ENCODE peak calls at places on chromosome 14, in five cellular contexts. One of them, this sample, is unnamed.

GRCh38 chr14:55771242-55772025 is 191.4 kb downstream of the KTN1 start:
- DNase-seq in Panc1: no peak
- DNase-seq in stimulated activated CD4-positive, alpha-beta T cell treated with anti-CD3 and anti-CD28 coated beads, Interleukin-1b, Interleukin-23, amount 100 ng/mL, for 1 hour: no peak
- DNase-seq in Peyer's patch: no peak
- DNase-seq in CD4-positive, alpha-beta memory T cell: no peak
- DNase-seq in this sample: no peak

GRCh38 chr14:55353686-55354467 is 57.8 kb downstream of the ATG14 start:
- DNase-seq in Panc1: no peak
- DNase-seq in stimulated activated CD4-positive, alpha-beta T cell treated with anti-CD3 and anti-CD28 coated beads, Interleukin-1b, Interleukin-23, amount 100 ng/mL, for 1 hour: no peak
- DNase-seq in CD4-positive, alpha-beta memory T cell: peak
- DNase-seq in Peyer's patch: no peak
- DNase-seq in this sample: no peak

GRCh38 chr14:68255697-68256178 is 436.2 kb downstream of the RAD51B start:
- DNase-seq in CD4-positive, alpha-beta memory T cell: no peak
- DNase-seq in Panc1: no peak
- DNase-seq in stimulated activated CD4-positive, alpha-beta T cell treated with anti-CD3 and anti-CD28 coated beads, Interleukin-1b, Interleukin-23, amount 100 ng/mL, for 1 hour: no peak
- DNase-seq in Peyer's patch: no peak
- DNase-seq in this sample: no peak

GRCh38 chr14:26730929-26731618 is 133.2 kb upstream of the NOVA1 start:
- DNase-seq in stimulated activated CD4-positive, alpha-beta T cell treated with anti-CD3 and anti-CD28 coated beads, Interleukin-1b, Interleukin-23, amount 100 ng/mL, for 1 hour: no peak
- DNase-seq in Peyer's patch: no peak
- DNase-seq in Panc1: no peak
- DNase-seq in CD4-positive, alpha-beta memory T cell: no peak
- DNase-seq in this sample: no peak

GRCh38 chr14:101844219-101844618 is 82.7 kb downstream of the PPP2R5C start:
- DNase-seq in CD4-positive, alpha-beta memory T cell: no peak
- DNase-seq in Panc1: no peak
- DNase-seq in stimulated activated CD4-positive, alpha-beta T cell treated with anti-CD3 and anti-CD28 coated beads, Interleukin-1b, Interleukin-23, amount 100 ng/mL, for 1 hour: no peak
- DNase-seq in Peyer's patch: no peak
- DNase-seq in this sample: no peak

GRCh38 chr14:35932659-35933159 is 106.6 kb downstream of the BRMS1L start:
- DNase-seq in Panc1: no peak
- DNase-seq in CD4-positive, alpha-beta memory T cell: peak
- DNase-seq in stimulated activated CD4-positive, alpha-beta T cell treated with anti-CD3 and anti-CD28 coated beads, Interleukin-1b, Interleukin-23, amount 100 ng/mL, for 1 hour: no peak
- DNase-seq in Peyer's patch: no peak
- DNase-seq in this sample: no peak

GRCh38 chr14:57866199-57866755 is 385 bp upstream of the SLC35F4 start:
- DNase-seq in Panc1: no peak
- DNase-seq in Peyer's patch: no peak
- DNase-seq in CD4-positive, alpha-beta memory T cell: no peak
- DNase-seq in stimulated activated CD4-positive, alpha-beta T cell treated with anti-CD3 and anti-CD28 coated beads, Interleukin-1b, Interleukin-23, amount 100 ng/mL, for 1 hour: no peak
- DNase-seq in this sample: no peak

GRCh38 chr14:43123544-43123943 is 1383.5 kb downstream of the FSCB start:
- DNase-seq in Peyer's patch: no peak
- DNase-seq in Panc1: no peak
- DNase-seq in stimulated activated CD4-positive, alpha-beta T cell treated with anti-CD3 and anti-CD28 coated beads, Interleukin-1b, Interleukin-23, amount 100 ng/mL, for 1 hour: no peak
- DNase-seq in CD4-positive, alpha-beta memory T cell: no peak
- DNase-seq in this sample: no peak

GRCh38 chr14:99885649-99885958 is 92.4 kb downstream of the EML1 start:
- DNase-seq in stimulated activated CD4-positive, alpha-beta T cell treated with anti-CD3 and anti-CD28 coated beads, Interleukin-1b, Interleukin-23, amount 100 ng/mL, for 1 hour: no peak
- DNase-seq in CD4-positive, alpha-beta memory T cell: no peak
- DNase-seq in Peyer's patch: no peak
- DNase-seq in Panc1: no peak
- DNase-seq in this sample: no peak

GRCh38 chr14:44988694-44989093 is 26.7 kb downstream of the TOGARAM1 start:
- DNase-seq in Peyer's patch: no peak
- DNase-seq in stimulated activated CD4-positive, alpha-beta T cell treated with anti-CD3 and anti-CD28 coated beads, Interleukin-1b, Interleukin-23, amount 100 ng/mL, for 1 hour: no peak
- DNase-seq in CD4-positive, alpha-beta memory T cell: no peak
- DNase-seq in Panc1: no peak
- DNase-seq in this sample: no peak

GRCh38 chr14:21669284-21669683 is 4.3 kb downstream of the OR4E1 start:
- DNase-seq in stimulated activated CD4-positive, alpha-beta T cell treated with anti-CD3 and anti-CD28 coated beads, Interleukin-1b, Interleukin-23, amount 100 ng/mL, for 1 hour: no peak
- DNase-seq in CD4-positive, alpha-beta memory T cell: no peak
- DNase-seq in Peyer's patch: no peak
- DNase-seq in Panc1: no peak
- DNase-seq in this sample: no peak

GRCh38 chr14:66572836-66573235 is 64.9 kb downstream of the GPHN start:
- DNase-seq in stimulated activated CD4-positive, alpha-beta T cell treated with anti-CD3 and anti-CD28 coated beads, Interleukin-1b, Interleukin-23, amount 100 ng/mL, for 1 hour: no peak
- DNase-seq in Peyer's patch: no peak
- DNase-seq in Panc1: no peak
- DNase-seq in CD4-positive, alpha-beta memory T cell: no peak
- DNase-seq in this sample: no peak

GRCh38 chr14:95675486-95675885 is 10.7 kb upstream of the TCL1B start:
- DNase-seq in Peyer's patch: no peak
- DNase-seq in stimulated activated CD4-positive, alpha-beta T cell treated with anti-CD3 and anti-CD28 coated beads, Interleukin-1b, Interleukin-23, amount 100 ng/mL, for 1 hour: no peak
- DNase-seq in Panc1: no peak
- DNase-seq in CD4-positive, alpha-beta memory T cell: no peak
- DNase-seq in this sample: no peak

GRCh38 chr14:81366259-81366658 is 33.9 kb downstream of the STON2 start:
- DNase-seq in stimulated activated CD4-positive, alpha-beta T cell treated with anti-CD3 and anti-CD28 coated beads, Interleukin-1b, Interleukin-23, amount 100 ng/mL, for 1 hour: no peak
- DNase-seq in CD4-positive, alpha-beta memory T cell: no peak
- DNase-seq in Peyer's patch: no peak
- DNase-seq in Panc1: no peak
- DNase-seq in this sample: no peak

GRCh38 chr14:89121961-89122675 is 294.9 kb downstream of the FOXN3 start:
- DNase-seq in Panc1: no peak
- DNase-seq in CD4-positive, alpha-beta memory T cell: no peak
- DNase-seq in stimulated activated CD4-positive, alpha-beta T cell treated with anti-CD3 and anti-CD28 coated beads, Interleukin-1b, Interleukin-23, amount 100 ng/mL, for 1 hour: no peak
- DNase-seq in Peyer's patch: no peak
- DNase-seq in this sample: no peak

GRCh38 chr14:42322486-42323284 is 716.0 kb downstream of the LRFN5 start:
- DNase-seq in Peyer's patch: no peak
- DNase-seq in stimulated activated CD4-positive, alpha-beta T cell treated with anti-CD3 and anti-CD28 coated beads, Interleukin-1b, Interleukin-23, amount 100 ng/mL, for 1 hour: no peak
- DNase-seq in CD4-positive, alpha-beta memory T cell: no peak
- DNase-seq in Panc1: no peak
- DNase-seq in this sample: no peak

GRCh38 chr14:92224348-92224954 is 98.5 kb upstream of the SLC24A4 start:
- DNase-seq in Peyer's patch: no peak
- DNase-seq in CD4-positive, alpha-beta memory T cell: no peak
- DNase-seq in stimulated activated CD4-positive, alpha-beta T cell treated with anti-CD3 and anti-CD28 coated beads, Interleukin-1b, Interleukin-23, amount 100 ng/mL, for 1 hour: no peak
- DNase-seq in Panc1: no peak
- DNase-seq in this sample: no peak

GRCh38 chr14:76574416-76574815 is 186.9 kb upstream of the VASH1 start:
- DNase-seq in Panc1: no peak
- DNase-seq in stimulated activated CD4-positive, alpha-beta T cell treated with anti-CD3 and anti-CD28 coated beads, Interleukin-1b, Interleukin-23, amount 100 ng/mL, for 1 hour: no peak
- DNase-seq in Peyer's patch: no peak
- DNase-seq in CD4-positive, alpha-beta memory T cell: no peak
- DNase-seq in this sample: no peak

GRCh38 chr14:30227871-30228270 is 300.2 kb upstream of the PRKD1 start:
- DNase-seq in stimulated activated CD4-positive, alpha-beta T cell treated with anti-CD3 and anti-CD28 coated beads, Interleukin-1b, Interleukin-23, amount 100 ng/mL, for 1 hour: no peak
- DNase-seq in Panc1: no peak
- DNase-seq in Peyer's patch: no peak
- DNase-seq in CD4-positive, alpha-beta memory T cell: no peak
- DNase-seq in this sample: peak

GRCh38 chr14:57031474-57031873 is 221.2 kb upstream of the OTX2 start:
- DNase-seq in CD4-positive, alpha-beta memory T cell: no peak
- DNase-seq in stimulated activated CD4-positive, alpha-beta T cell treated with anti-CD3 and anti-CD28 coated beads, Interleukin-1b, Interleukin-23, amount 100 ng/mL, for 1 hour: no peak
- DNase-seq in Panc1: no peak
- DNase-seq in Peyer's patch: no peak
- DNase-seq in this sample: no peak

GRCh38 chr14:45698462-45699134 is 445.6 kb upstream of the MIS18BP1 start:
- DNase-seq in Peyer's patch: no peak
- DNase-seq in CD4-positive, alpha-beta memory T cell: no peak
- DNase-seq in stimulated activated CD4-positive, alpha-beta T cell treated with anti-CD3 and anti-CD28 coated beads, Interleukin-1b, Interleukin-23, amount 100 ng/mL, for 1 hour: no peak
- DNase-seq in Panc1: no peak
- DNase-seq in this sample: no peak

GRCh38 chr14:103699901-103700752 is 15.1 kb downstream of the XRCC3 start:
- DNase-seq in stimulated activated CD4-positive, alpha-beta T cell treated with anti-CD3 and anti-CD28 coated beads, Interleukin-1b, Interleukin-23, amount 100 ng/mL, for 1 hour: no peak
- DNase-seq in CD4-positive, alpha-beta memory T cell: no peak
- DNase-seq in Panc1: no peak
- DNase-seq in Peyer's patch: no peak
- DNase-seq in this sample: no peak

GRCh38 chr14:77660754-77661153 is 44.3 kb upstream of the SPTLC2 start:
- DNase-seq in Peyer's patch: no peak
- DNase-seq in stimulated activated CD4-positive, alpha-beta T cell treated with anti-CD3 and anti-CD28 coated beads, Interleukin-1b, Interleukin-23, amount 100 ng/mL, for 1 hour: no peak
- DNase-seq in Panc1: no peak
- DNase-seq in CD4-positive, alpha-beta memory T cell: no peak
- DNase-seq in this sample: no peak